ENCODE peak calls at places on chromosome 14, in four cellular contexts. C is tibial artery, G is PC-3, W is esophagus squamous epithelium. O is an unnamed sample. For H3K36me3 and H3K27me3, the result is how much of the 10 kb centered on the place peaks cover.

GRCh38 chr14:72653026-72653425 is 240.9 kb downstream of the DPF3 start:
- DNase-seq in C (no peak), G (no peak), W (no peak), O (no peak)

GRCh38 chr14:63510538-63510937 is 32.6 kb downstream of the PPP2R5E start:
- DNase-seq in C (no peak), G (no peak), W (no peak), O (no peak)

GRCh38 chr14:94330857-94331256 is 7.7 kb upstream of the SERPINA6 start:
- DNase-seq in C (no peak), G (no peak), W (no peak), O (no peak)

GRCh38 chr14:99035268-99035667 is 236.7 kb downstream of the BCL11B start:
- DNase-seq in C (peak), G (no peak), W (no peak), O (no peak)

GRCh38 chr14:106396999-106397398 is 870.6 kb downstream of the TMEM121 start:
- DNase-seq in C (no peak), G (no peak), W (no peak), O (no peak)

GRCh38 chr14:20631821-20632389 is 9.6 kb downstream of the OR6S1 start:
- DNase-seq in C (no peak), G (peak), W (no peak), O (peak)

GRCh38 chr14:93987376-93987775 is 9.7 kb upstream of the CCDC197 start:
- DNase-seq in C (no peak), G (no peak), W (no peak), O (no peak)

GRCh38 chr14:51328089-51328941 is 88.3 kb downstream of the TMX1 start:
- DNase-seq in C (no peak), G (peak), W (no peak), O (peak)

GRCh38 chr14:46920542-46920941 is 269.0 kb upstream of the RPL10L start:
- DNase-seq in C (no peak), G (no peak), W (no peak), O (no peak)

GRCh38 chr14:69712217-69712565 is 54.8 kb upstream of the SRSF5 start:
- DNase-seq in C (no peak), G (no peak), W (no peak), O (no peak)

DNA sequence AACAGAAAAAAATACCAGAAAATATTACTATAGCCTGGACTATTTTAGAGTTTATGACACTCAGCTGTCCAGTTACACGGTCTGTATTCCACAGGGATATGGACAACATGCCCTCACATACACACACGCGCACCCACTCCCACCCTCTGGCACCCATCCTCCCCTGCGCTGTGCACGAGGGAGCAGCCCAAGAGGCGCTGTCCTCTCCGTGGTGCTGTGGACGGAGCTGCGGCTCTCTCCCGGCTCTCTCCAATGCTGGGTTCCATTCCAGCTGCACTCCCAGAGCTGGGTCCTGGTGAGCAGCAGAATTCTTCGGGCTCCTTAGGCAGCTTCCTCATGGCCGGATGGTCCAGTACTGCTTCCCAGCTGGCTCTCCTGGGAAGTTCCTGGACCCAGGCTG is 6.0 kb upstream of the NGB start:
- DNase-seq in C (no peak), G (no peak), W (no peak), O (no peak)
- H3K36me3 ChIP-seq in C (under half), G (under half), W (half or more), O (under half)

GRCh38 chr14:76490735-76491134 is 114.8 kb downstream of the ESRRB start:
- DNase-seq in C (no peak), G (no peak), W (no peak), O (peak)

GRCh38 chr14:76495983-76496382 is 120.0 kb downstream of the ESRRB start:
- DNase-seq in C (no peak), G (no peak), W (no peak), O (no peak)

GRCh38 chr14:76488551-76488950 is 112.6 kb downstream of the ESRRB start:
- DNase-seq in C (no peak), G (no peak), W (no peak), O (no peak)

GRCh38 chr14:76489667-76490066 is 113.7 kb downstream of the ESRRB start:
- DNase-seq in C (no peak), G (no peak), W (no peak), O (no peak)

DNA sequence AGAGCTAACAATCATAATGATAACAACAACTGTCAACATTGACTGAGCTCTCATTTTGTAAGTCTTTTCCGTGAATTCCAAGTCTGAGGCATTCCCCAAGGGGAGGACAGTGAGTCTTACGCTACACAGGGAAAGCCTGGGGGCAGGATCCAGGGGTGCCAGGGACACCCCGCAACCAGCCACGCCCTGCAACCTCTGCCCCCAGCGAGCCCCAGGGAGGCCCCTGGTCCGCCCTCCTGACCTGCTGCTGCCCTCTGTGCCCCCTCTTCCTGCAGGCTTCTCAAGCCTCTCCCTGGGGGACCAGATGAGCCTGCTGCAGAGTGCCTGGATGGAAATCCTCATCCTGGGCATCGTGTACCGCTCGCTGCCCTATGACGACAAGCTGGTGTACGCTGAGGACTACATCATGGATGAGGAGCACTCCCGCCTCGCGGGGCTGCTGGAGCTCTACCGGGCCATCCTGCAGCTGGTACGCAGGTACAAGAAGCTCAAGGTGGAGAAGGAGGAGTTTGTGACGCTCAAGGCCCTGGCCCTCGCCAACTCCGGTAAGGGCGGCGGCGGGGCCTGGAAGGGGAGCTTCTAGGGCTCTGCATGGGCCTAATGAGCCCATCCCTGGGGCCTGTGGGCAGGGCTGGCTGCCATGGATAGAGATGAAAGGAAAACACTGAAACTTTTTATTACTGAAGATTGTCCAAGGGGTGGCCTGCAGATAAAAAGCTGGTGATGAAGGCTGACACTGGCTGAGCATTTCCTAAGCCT is 115.4 kb downstream of the ESRRB start:
- DNase-seq in C (no peak), G (no peak), W (no peak), O (peak)
- H3K27me3 ChIP-seq in C (under half), G (half or more), W (under half), O (under half)

GRCh38 chr14:101588286-101588975 is 27.1 kb downstream of the DIO3 start:
- DNase-seq in C (no peak), G (no peak), W (no peak), O (no peak)
- H3K27ac ChIP-seq in C (no peak), G (no peak), W (no peak), O (no peak)

GRCh38 chr14:58249611-58250010 is 5.0 kb downstream of the PSMA3 start:
- DNase-seq in C (no peak), G (no peak), W (no peak), O (no peak)
- H3K36me3 ChIP-seq in C (under half), G (half or more), W (half or more), O (under half)

GRCh38 chr14:23725528-23725927 is 89.4 kb downstream of the DHRS2 start:
- DNase-seq in C (no peak), G (no peak), W (no peak), O (no peak)
- H3K27me3 ChIP-seq in C (under half), G (under half), W (under half), O (under half)

GRCh38 chr14:101810897-101811620 is 49.5 kb downstream of the PPP2R5C start:
- DNase-seq in C (no peak), G (peak), W (no peak), O (no peak)

GRCh38 chr14:101809671-101810514 is 48.4 kb downstream of the PPP2R5C start:
- DNase-seq in C (peak), G (peak), W (peak), O (peak)

GRCh38 chr14:101813171-101813759 is 51.8 kb downstream of the PPP2R5C start:
- DNase-seq in C (no peak), G (no peak), W (no peak), O (peak)

GRCh38 chr14:101813833-101814232 is 52.3 kb downstream of the PPP2R5C start:
- DNase-seq in C (no peak), G (no peak), W (no peak), O (no peak)

DNA sequence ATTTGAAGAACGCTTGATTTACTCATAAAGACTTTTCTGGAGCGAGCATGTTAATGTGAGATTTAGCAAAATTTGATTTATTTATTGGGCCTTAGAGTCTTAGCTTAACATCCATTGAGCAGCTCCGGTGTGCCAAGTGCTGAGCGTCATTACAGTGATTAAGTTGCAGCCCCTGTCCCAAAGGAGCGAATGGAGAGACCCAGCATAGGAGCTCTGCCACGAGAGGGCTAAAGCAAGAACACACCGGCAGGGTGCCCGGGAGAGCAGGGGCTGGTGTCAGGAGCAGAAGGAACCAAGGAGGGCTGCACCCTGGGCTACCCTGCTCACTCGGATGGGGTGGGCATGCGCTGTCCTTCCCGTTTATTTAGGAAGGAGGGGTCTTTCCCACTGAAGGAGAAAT is 50.6 kb downstream of the PPP2R5C start:
- DNase-seq in C (no peak), G (no peak), W (no peak), O (no peak)
- H3K27ac ChIP-seq in C (no peak), G (no peak), W (peak), O (no peak)

DNA sequence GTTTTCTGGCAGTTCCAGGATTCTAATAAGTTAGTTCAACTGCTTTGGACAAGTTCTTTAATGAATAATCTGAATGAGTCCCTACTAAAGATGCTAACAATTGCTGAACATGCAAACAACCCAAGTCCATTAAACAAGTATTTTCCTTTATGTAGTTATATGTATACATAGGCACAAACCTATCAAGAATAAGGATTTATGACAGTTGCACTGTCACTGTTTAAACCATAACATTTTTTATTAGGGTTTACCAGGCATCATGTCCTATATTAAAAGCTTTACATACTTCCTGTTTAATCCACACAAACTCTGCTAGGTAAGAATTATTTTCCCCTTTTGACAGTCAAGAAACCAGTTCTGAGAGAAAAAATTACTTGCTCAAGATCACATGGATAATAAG is 31.9 kb upstream of the COCH start:
- DNase-seq in C (no peak), G (no peak), W (no peak), O (no peak)
- H3K36me3 ChIP-seq in C (under half), G (under half), W (under half), O (under half)

DNA sequence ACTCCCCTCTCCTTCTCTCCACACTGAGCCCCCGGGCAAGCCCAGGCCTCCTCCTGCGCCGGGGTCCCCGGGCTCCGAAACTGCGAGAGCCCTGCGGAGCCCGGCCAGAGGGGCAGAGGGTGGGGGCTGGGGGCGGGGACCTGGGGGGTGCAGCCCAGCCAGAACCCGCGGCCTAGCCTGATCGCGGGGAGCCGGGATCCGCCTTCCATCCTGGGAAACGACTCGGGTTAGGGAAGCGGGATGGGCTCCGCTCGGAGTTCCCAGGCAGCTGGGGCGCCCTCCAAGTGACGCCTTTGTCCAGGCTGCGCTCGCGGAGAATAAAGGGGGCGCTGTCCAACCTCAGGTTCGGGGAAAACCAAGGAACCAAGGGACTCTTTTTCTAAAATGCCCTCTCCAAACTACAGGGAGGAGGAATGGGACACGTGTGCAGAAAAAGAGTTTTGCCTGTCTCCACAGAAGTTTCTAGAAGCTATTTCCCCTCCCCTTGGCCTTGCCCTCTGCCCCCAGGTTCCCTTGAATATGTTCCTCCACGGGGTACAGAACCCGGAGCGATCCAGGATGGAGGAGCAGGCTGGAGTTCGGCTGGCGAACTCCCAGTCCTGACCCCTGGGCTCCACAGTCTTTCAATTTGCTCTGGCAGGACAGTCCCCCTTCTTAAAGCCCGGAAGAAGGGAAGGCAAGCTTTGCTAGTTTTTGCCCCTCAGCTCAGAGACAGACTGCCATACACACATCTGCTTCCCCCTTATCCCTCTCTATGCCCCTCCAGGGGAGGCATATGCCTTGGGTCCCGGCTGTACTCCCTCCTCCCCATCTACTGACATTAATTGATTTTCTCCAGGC is 13.9 kb downstream of the NKX2-1 start:
- DNase-seq in C (no peak), G (no peak), W (no peak), O (no peak)
- H3K27me3 ChIP-seq in C (half or more), G (half or more), W (half or more), O (under half)

GRCh38 chr14:103216399-103216798 is 93.1 kb downstream of the TNFAIP2 start:
- DNase-seq in C (no peak), G (no peak), W (no peak), O (peak)

GRCh38 chr14:103217538-103217937 is 94.3 kb downstream of the TNFAIP2 start:
- DNase-seq in C (no peak), G (no peak), W (no peak), O (no peak)

GRCh38 chr14:103214461-103214958 is 91.2 kb downstream of the TNFAIP2 start:
- DNase-seq in C (no peak), G (no peak), W (no peak), O (peak)

GRCh38 chr14:103220134-103220981 is 97.1 kb downstream of the TNFAIP2 start:
- DNase-seq in C (no peak), G (no peak), W (no peak), O (peak)

DNA sequence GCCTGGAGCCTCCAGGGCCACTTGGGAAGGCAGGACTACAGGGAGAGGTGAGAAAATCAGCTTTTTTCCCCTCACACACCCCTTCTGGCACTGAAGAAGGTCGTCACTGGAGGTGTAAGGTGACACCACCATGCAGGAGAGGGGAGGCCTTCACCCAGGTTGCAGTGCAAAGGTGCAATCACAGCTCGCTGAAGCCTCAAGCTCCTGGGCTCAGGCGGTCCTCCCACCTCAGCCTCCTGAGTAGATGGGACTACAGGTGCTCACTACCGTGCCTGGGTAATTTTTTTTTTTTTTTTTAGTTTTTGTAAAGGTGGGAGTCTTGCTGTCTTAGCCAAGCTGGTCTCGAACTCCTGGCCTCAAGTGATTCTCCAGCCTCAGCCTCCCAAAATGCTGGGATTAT is 93.6 kb downstream of the TNFAIP2 start:
- DNase-seq in C (no peak), G (no peak), W (no peak), O (peak)
- H3K27ac ChIP-seq in C (no peak), G (no peak), W (no peak), O (no peak)

O was measured in aorta.